ENCODE peak calls at places on chromosome X, in four cellular contexts. N, Z, D and P are unnamed samples. For H3K9me3 and H3K4me1, the result is how much of the 10 kb centered on the place peaks cover.

GRCh38 chrX:96906741-96907140 is 23.0 kb downstream of the RPA4 start:
- DNase-seq in D (no peak), N (no peak), Z (no peak), P (no peak)

GRCh38 chrX:68632491-68632890 is 15.0 kb upstream of the STARD8 start:
- DNase-seq in D (no peak), Z (no peak), N (no peak), P (no peak)

GRCh38 chrX:38055170-38055847 is 49.0 kb downstream of the SYTL5 start:
- DNase-seq in N (no peak), Z (no peak), D (no peak), P (no peak)

GRCh38 chrX:108437789-108438623 is at the start of gene COL4A6:
- DNase-seq in Z (no peak), D (no peak), N (no peak), P (peak)

GRCh38 chrX:56975611-56976010 is 19.7 kb downstream of the SPIN3 start:
- DNase-seq in D (no peak), N (no peak), Z (no peak), P (no peak)

GRCh38 chrX:55451125-55451524 is 802 bp upstream of the MAGEH1 start:
- DNase-seq in N (no peak), Z (no peak), D (no peak), P (no peak)

GRCh38 chrX:105822138-105823091 is at the start of gene NRK:
- DNase-seq in Z (no peak), D (no peak), N (peak), P (no peak)

GRCh38 chrX:47217121-47217851 is 1.2 kb upstream of the CDK16 start:
- DNase-seq in D (no peak), Z (no peak), N (peak), P (peak)

GRCh38 chrX:49664824-49665223 is 31.0 kb downstream of the PAGE1 start:
- DNase-seq in N (no peak), D (no peak), Z (no peak), P (no peak)

GRCh38 chrX:68429216-68429615 is 4.1 kb downstream of the OPHN1 start:
- DNase-seq in N (no peak), D (no peak), Z (no peak), P (no peak)

GRCh38 chrX:135340827-135341226 is 31.5 kb downstream of the ETDC start:
- DNase-seq in D (no peak), Z (no peak), N (no peak), P (no peak)

GRCh38 chrX:124211312-124211942 is 121.0 kb upstream of the TEX13D start:
- DNase-seq in D (no peak), N (no peak), Z (no peak), P (no peak)

GRCh38 chrX:34300871-34301270 is 168.8 kb upstream of the FAM47A start:
- DNase-seq in Z (no peak), D (no peak), N (no peak), P (no peak)

GRCh38 chrX:9285342-9285771 is 179.5 kb upstream of the TBL1X start:
- DNase-seq in Z (no peak), N (no peak), D (no peak), P (no peak)

GRCh38 chrX:18676470-18676869 is 4.6 kb upstream of the RS1 start:
- DNase-seq in D (no peak), Z (no peak), N (no peak), P (no peak)

GRCh38 chrX:24775891-24776290 is 82.2 kb downstream of the POLA1 start:
- DNase-seq in Z (no peak), D (no peak), N (no peak), P (no peak)

GRCh38 chrX:152824841-152825374 is 5.6 kb downstream of the CETN2 start:
- DNase-seq in N (no peak), D (no peak), Z (no peak), P (no peak)

GRCh38 chrX:152821145-152821765 is 9.3 kb downstream of the CETN2 start:
- DNase-seq in D (no peak), Z (no peak), N (no peak), P (no peak)

GRCh38 chrX:152819732-152820131 is 10.8 kb downstream of the CETN2 start:
- DNase-seq in Z (no peak), D (no peak), N (no peak), P (no peak)

GRCh38 chrX:152823657-152824056 is 6.9 kb downstream of the CETN2 start:
- DNase-seq in D (no peak), N (no peak), Z (no peak), P (no peak)

GRCh38 chrX:152822383-152823086 is 8.0 kb downstream of the CETN2 start:
- DNase-seq in N (no peak), D (no peak), Z (no peak), P (no peak)
- TF ChIP-seq CTCF in N (no peak), D (no peak), Z (no peak), P (no peak)

GRCh38 chrX:40318076-40318475 is 220.3 kb upstream of the BCOR start:
- DNase-seq in D (no peak), Z (no peak), N (no peak), P (no peak)

GRCh38 chrX:40316502-40316901 is 218.7 kb upstream of the BCOR start:
- DNase-seq in N (no peak), Z (no peak), D (no peak), P (no peak)

GRCh38 chrX:40310016-40310415 is 212.3 kb upstream of the BCOR start:
- DNase-seq in D (no peak), Z (no peak), N (no peak), P (no peak)

GRCh38 chrX:40313269-40313668 is 215.5 kb upstream of the BCOR start:
- DNase-seq in D (no peak), Z (no peak), N (no peak), P (no peak)

DNA sequence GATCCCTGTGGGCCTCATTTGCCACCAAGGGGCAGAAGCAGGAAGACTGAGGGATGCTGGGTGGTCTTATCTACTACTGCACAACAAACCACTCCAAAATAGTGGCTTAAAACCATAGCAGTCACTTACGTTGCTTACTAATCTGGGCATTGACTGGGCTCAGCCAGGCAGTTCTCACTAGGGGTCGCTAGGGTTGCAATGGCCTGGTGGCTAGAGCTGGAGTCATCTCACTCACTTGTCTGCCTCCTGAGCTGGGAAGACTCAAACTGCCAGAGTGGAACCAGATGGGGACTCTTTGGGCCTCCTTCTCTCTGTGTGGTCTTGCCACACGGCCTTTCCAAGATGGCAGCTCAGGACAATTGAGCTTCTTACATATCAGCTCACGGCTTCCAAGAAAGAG is 216.3 kb upstream of the BCOR start:
- DNase-seq in N (no peak), D (no peak), Z (no peak), P (no peak)
- H3K9me3 ChIP-seq in N (under half), D (under half), Z (under half), P (under half)

GRCh38 chrX:7085879-7086278 is 61.6 kb upstream of the STS start:
- DNase-seq in N (no peak), D (no peak), Z (no peak), P (no peak)
- H3K4me1 ChIP-seq in N (under half), D (under half), Z (under half), P (under half)

GRCh38 chrX:23554304-23554703 is 113.0 kb upstream of the PRDX4 start:
- DNase-seq in N (no peak), Z (no peak), D (no peak), P (no peak)

GRCh38 chrX:23557070-23557469 is 110.2 kb upstream of the PRDX4 start:
- DNase-seq in N (no peak), D (no peak), Z (no peak), P (no peak)

DNA sequence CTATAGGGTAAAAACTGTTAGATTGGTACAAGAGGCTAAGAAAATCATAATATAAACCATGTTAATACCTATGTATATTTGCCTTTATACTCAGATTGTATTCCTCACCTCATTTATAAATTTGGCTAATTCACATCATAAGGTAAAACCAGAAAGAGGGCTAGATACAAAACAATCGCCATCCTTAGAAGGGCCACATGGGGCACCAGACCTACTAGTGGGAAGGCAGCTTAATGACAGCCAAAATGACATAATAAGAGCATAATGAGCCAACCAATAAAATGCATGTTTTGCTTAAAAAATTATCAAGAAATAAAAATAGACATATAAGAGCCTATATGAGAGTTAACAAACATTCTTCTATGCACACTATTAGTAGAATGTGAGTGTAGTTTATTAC is 107.3 kb upstream of the PRDX4 start:
- DNase-seq in D (no peak), N (no peak), Z (no peak), P (no peak)
- TF ChIP-seq CTCF in D (no peak), N (no peak), Z (no peak), P (no peak)

DNA sequence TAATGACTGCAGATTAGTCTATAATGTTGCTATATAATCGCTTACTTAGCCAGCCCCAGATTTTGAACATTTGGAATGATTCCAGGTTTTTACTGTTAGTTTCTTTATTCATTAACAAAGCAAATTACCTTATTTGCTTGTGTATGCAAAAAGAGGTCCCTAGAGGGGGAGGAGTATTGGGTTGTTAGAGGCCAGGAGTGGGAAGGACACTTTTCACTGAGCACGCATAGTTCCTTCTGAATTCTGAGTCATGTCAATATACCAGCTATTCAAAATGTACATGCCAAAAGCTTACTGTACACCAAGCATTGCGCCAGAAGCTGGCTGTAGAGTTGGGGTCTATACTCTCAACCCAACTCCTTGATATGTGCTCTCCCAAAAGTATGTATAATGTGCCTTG is 5.1 kb upstream of the DGAT2L6 start:
- DNase-seq in D (no peak), N (no peak), Z (no peak), P (no peak)
- H3K9me3 ChIP-seq in D (under half), N (under half), Z (under half), P (under half)

GRCh38 chrX:151983186-151983585 is 8.7 kb upstream of the GABRE start:
- DNase-seq in D (no peak), Z (no peak), N (no peak), P (no peak)

GRCh38 chrX:151985955-151986354 is 11.5 kb upstream of the GABRE start:
- DNase-seq in Z (no peak), D (no peak), N (no peak), P (no peak)

GRCh38 chrX:151985531-151985930 is 11.1 kb upstream of the GABRE start:
- DNase-seq in N (no peak), D (no peak), Z (no peak), P (no peak)

GRCh38 chrX:151984891-151985290 is 10.4 kb upstream of the GABRE start:
- DNase-seq in D (no peak), Z (no peak), N (no peak), P (no peak)

GRCh38 chrX:151984328-151984727 is 9.9 kb upstream of the GABRE start:
- DNase-seq in Z (no peak), N (no peak), D (no peak), P (no peak)
- H3K4me1 ChIP-seq in Z (under half), N (under half), D (under half), P (under half)

GRCh38 chrX:109511113-109511512 is 25.5 kb upstream of the NXT2 start:
- DNase-seq in Z (no peak), D (no peak), N (no peak), P (no peak)
- TF ChIP-seq CTCF in Z (no peak), D (no peak), N (no peak), P (no peak)

GRCh38 chrX:102043380-102043779 is 82.1 kb upstream of the TCEAL2 start:
- DNase-seq in D (no peak), Z (no peak), N (no peak), P (no peak)
- H3K9me3 ChIP-seq in D (under half), Z (under half), N (under half), P (under half)